ENCODE peak calls at places on chromosomes 6 and 20, in ten cellular contexts. L is HL-60; C is astrocyte of the spinal cord; M is spleen; V is GM23338; U is foreskin fibroblast; N is fibroblast of lung; X is choroid plexus epithelial cell; J is right lobe of liver; A is CD4-positive, alpha-beta memory T cell. O is an unnamed sample.
A peak's percentile ranks its signal among the peaks of the same experiment; 100 is the strongest.

GRCh38 chr6:52718535-52718934 is 44.7 kb downstream of the GSTA2 start:
- DNase-seq in L (no peak), C (no peak), M (no peak), V (no peak), U (peak; percentile 45), N (peak; percentile 11), X (peak; percentile 8), J (no peak), A (no peak), O (no peak)

GRCh38 chr6:90284236-90284744 is 12.4 kb downstream of the BACH2 start:
- DNase-seq in L (no peak), C (peak; percentile 94), M (no peak), V (peak; percentile 76), U (peak; percentile 91), N (peak; percentile 98), X (peak; percentile 96), J (no peak), A (peak; percentile 40), O (no peak)

GRCh38 chr6:107419747-107420146 is 39.6 kb downstream of the PDSS2 start:
- DNase-seq in L (no peak), C (peak; percentile 20), M (no peak), V (no peak), U (no peak), N (peak; percentile 10), X (peak; percentile 26), J (no peak), A (no peak), O (no peak)

GRCh38 chr6:168136001-168136400 is 57.0 kb upstream of the FRMD1 start:
- DNase-seq in L (no peak), C (no peak), M (peak; percentile 32), V (no peak), U (no peak), N (no peak), X (no peak), J (no peak), A (no peak), O (no peak)

GRCh38 chr6:8069887-8070286 is 5.7 kb upstream of the BLOC1S5 start:
- DNase-seq in L (no peak), C (no peak), M (no peak), V (no peak), U (no peak), N (no peak), X (no peak), J (no peak), A (no peak), O (no peak)

GRCh38 chr20:14142964-14143627 is 147.8 kb downstream of the MACROD2 start:
- DNase-seq in L (no peak), C (peak; percentile 46), M (no peak), V (no peak), U (peak; percentile 73), N (peak; percentile 73), X (peak; percentile 90), J (no peak), A (no peak), O (no peak)

GRCh38 chr6:166678426-166678825 is 51.4 kb upstream of the RPS6KA2 start:
- DNase-seq in L (no peak), C (no peak), M (no peak), V (no peak), U (no peak), N (peak; percentile 82), X (peak; percentile 55), J (no peak), A (no peak), O (no peak)

GRCh38 chr6:30075987-30076311 is 380 bp upstream of the RNF39 start:
- DNase-seq in L (no peak), C (no peak), M (no peak), V (no peak), U (no peak), N (no peak), X (no peak), J (no peak), A (no peak), O (no peak)

GRCh38 chr6:37674161-37674560 is 23.5 kb downstream of the MDGA1 start:
- DNase-seq in L (no peak), C (no peak), M (no peak), V (no peak), U (no peak), N (no peak), X (no peak), J (no peak), A (no peak), O (no peak)

GRCh38 chr20:51574248-51575033 is 31.9 kb upstream of the NFATC2 start:
- DNase-seq in L (no peak), C (no peak), M (no peak), V (no peak), U (peak; percentile 23), N (no peak), X (peak; percentile 2), J (no peak), A (no peak), O (no peak)

DNA sequence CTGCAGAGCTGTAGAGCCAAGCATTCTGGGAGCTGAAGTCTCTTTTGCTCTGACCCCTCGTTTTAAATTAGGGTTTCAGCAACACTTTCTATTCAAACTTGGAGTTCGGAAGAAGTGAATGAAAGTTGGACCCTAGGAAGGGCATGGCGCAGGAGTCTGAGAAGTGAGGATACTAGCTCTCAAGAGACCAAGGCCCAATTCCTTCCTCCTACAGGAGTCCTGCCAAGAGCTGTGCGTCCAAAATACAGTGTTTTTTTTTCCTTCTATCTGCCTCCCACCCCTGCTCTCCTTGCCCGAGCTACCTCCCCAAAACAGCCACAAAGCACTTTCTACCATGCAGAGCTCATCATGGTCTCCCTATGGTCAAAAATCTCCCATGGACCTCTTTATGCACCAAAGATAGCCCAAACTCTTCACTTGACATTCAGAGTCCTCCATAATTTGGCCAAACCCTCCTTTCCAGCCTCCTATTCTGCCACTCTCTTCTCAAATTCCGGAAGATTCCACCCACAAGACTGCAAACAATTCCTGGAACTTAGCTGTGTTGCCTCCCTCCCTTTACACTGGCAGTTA is 649 bp upstream of the CSNK2A1 start:
- DNase-seq in L (no peak), C (no peak), M (no peak), V (no peak), U (no peak), N (no peak), X (no peak), J (no peak), A (no peak), O (no peak)
- H3K4me3 ChIP-seq in L (no peak overlapping the region), C (no peak overlapping the region), M (peak overlapping the region; percentile 92), V (peak overlapping the region; percentile 98), U (no peak overlapping the region), N (peak overlapping the region; percentile 92), X (peak overlapping the region; percentile 99), J (peak overlapping the region; percentile 84), A (peak overlapping the region; percentile 93), O (peak overlapping the region; percentile 99)

GRCh38 chr6:159501558-159501957 is 191.5 kb downstream of the SOD2 start:
- DNase-seq in L (no peak), C (no peak), M (no peak), V (no peak), U (no peak), N (no peak), X (no peak), J (no peak), A (no peak), O (no peak)

GRCh38 chr6:159508966-159509365 is 184.1 kb downstream of the SOD2 start:
- DNase-seq in L (no peak), C (no peak), M (no peak), V (no peak), U (no peak), N (no peak), X (no peak), J (no peak), A (no peak), O (no peak)

GRCh38 chr6:159510141-159510540 is 182.9 kb downstream of the SOD2 start:
- DNase-seq in L (no peak), C (no peak), M (no peak), V (no peak), U (no peak), N (no peak), X (no peak), J (no peak), A (no peak), O (no peak)

DNA sequence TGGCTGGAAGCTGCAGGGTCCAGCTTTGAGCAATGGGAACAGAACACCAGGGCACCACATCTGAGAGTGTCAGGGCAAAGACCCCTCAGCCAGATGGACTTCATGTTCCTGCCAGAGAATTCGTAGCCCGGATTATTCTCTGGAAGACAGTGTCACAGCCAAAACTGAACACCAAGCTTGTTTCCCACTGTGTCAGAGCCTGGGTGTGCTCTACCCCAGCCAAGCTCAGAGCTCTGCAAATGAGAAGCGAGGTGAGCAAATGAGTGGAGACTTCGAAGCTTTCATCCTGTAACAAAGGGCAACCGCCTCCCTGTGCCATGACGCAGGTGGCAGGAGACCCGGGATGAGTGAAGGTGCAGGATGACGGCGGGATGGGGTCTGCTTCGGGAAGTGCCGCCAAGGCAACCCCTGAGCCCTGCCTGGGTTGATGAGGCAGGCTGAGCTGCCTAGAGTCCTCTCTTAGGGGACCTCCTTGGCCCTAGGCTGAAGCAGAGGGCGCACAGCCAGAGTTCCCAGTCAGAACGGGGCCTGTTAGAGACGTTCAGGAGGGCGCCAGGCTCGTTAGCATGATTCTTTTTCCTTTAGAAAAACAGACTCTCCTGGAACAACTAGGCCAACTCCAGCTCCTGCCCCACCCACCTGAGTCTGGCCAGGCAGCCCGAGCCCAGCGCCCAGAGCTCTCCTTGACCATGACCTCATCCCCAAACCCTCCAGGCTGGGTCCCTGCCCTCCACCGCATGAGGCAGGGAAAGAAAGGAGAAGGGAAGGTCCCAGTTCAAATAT is 187.7 kb downstream of the SOD2 start:
- DNase-seq in L (no peak), C (no peak), M (no peak), V (no peak), U (no peak), N (no peak), X (no peak), J (no peak), A (no peak), O (no peak)
- H3K4me3 ChIP-seq in L (no peak overlapping the region), C (no peak overlapping the region), M (no peak overlapping the region), V (no peak overlapping the region), U (no peak overlapping the region), N (no peak overlapping the region), X (no peak overlapping the region), J (no peak overlapping the region), A (no peak overlapping the region), O (no peak overlapping the region)

GRCh38 chr20:54643761-54644160 is 168.4 kb downstream of the DOK5 start:
- DNase-seq in L (no peak), C (peak; percentile 91), M (no peak), V (no peak), U (peak; percentile 91), N (peak; percentile 94), X (peak; percentile 46), J (no peak), A (no peak), O (no peak)
- H3K4me3 ChIP-seq in L (no peak overlapping the region), C (no peak overlapping the region), M (no peak overlapping the region), V (no peak overlapping the region), U (no peak overlapping the region), N (no peak overlapping the region), X (no peak overlapping the region), J (no peak overlapping the region), A (no peak overlapping the region), O (no peak overlapping the region)

DNA sequence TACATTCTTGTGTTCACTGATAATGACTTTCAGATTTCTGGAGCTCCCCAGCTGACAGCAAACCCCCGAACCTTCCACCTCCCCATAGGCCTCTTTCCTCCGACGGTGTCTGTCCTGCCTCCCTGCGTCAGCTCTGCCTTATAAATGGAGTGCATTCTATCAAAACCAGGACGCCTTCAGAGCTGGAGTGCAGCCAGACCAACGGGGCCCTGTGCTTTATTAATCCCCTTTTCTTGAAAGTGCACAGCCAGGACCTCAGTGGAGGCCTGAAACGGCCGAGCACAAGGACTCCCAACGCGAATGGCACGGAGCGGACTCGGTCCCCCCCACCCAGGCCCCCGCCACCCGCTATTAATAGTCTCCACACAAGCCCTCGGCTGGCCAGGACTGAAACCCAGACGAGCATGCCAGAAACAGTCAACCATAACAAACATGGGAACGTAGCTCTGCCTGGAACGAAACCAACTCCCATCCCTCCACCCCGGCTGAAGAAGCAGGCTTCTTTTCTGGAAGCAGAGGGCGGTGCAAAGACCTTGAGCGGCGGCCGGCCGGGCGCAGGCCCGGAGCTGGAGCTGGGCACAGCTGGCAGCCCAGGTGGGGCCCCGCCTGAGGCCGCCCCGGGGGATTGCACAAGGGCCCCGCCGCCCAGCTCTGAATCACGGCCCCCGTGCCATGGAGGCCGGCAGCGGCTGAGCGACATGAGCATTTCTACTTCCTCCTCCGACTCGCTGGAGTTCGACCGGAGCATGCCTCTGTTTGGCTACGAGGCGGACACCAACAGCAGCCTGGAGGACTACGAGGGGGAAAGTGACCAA is 42.3 kb upstream of the NAA20 start:
- DNase-seq in L (peak; percentile 73), C (peak; percentile 96), M (peak; percentile 88), V (no peak), U (peak; percentile 96), N (peak; percentile 94), X (peak; percentile 96), J (peak; percentile 61), A (no peak), O (peak; percentile 68)
- H3K4me3 ChIP-seq in L (peak overlapping the region; percentile 36), C (peak overlapping the region; percentile 86), M (peak overlapping the region; percentile 23), V (no peak overlapping the region), U (peak overlapping the region; percentile 75), N (peak overlapping the region; percentile 91), X (peak overlapping the region; percentile 84), J (peak overlapping the region; percentile 28), A (no peak overlapping the region), O (peak overlapping the region; percentile 42)